ENCODE peak calls at places on chromosomes 12 and 14, in seven cellular contexts. F is COR-L47; A is mesenchymal stem cell; G is activated CD4-positive, alpha-beta T cell treated with anti-CD3 and anti-CD28 coated beads, Interleukin-2, amount 10 ng/mL, durations not matched to agents 7 days and 5 days; E is activated T-cell treated with anti-CD3 and anti-CD28 coated beads, Interleukin-2, amount 50 U/mL, for 72 hours; M is suprapubic skin; T is mucosa of descending colon. K is an unnamed sample.

GRCh38 chr12:123983822-123984485 is 10.9 kb downstream of the ZNF664 start:
- DNase-seq in F (peak), A (peak), G (peak), E (peak), M (no peak), T (no peak), K (peak)

GRCh38 chr12:51536159-51536558 is 54.9 kb upstream of the SCN8A start:
- DNase-seq in F (no peak), A (peak), G (no peak), E (no peak), M (no peak), T (no peak), K (peak)

GRCh38 chr14:81055971-81056370 is 100.5 kb downstream of the TSHR start:
- DNase-seq in F (no peak), A (no peak), G (no peak), E (no peak), M (no peak), T (no peak), K (no peak)

GRCh38 chr12:78951746-78952532 is 87.4 kb downstream of the SYT1 start:
- DNase-seq in F (peak), A (peak), G (no peak), E (no peak), M (no peak), T (no peak), K (no peak)

GRCh38 chr12:47276253-47277070 is 196.7 kb upstream of the AMIGO2 start:
- DNase-seq in F (peak), A (peak), G (peak), E (peak), M (no peak), T (no peak), K (no peak)

GRCh38 chr14:74324945-74325361 is 22.2 kb upstream of the ABCD4 start:
- DNase-seq in F (peak), A (peak), G (no peak), E (no peak), M (no peak), T (no peak), K (peak)

GRCh38 chr14:104303705-104304425 is 165.5 kb downstream of the KIF26A start:
- DNase-seq in F (no peak), A (no peak), G (no peak), E (no peak), M (no peak), T (peak), K (no peak)

GRCh38 chr14:85088231-85088630 is 441.7 kb upstream of the FLRT2 start:
- DNase-seq in F (no peak), A (peak), G (no peak), E (no peak), M (no peak), T (no peak), K (no peak)

GRCh38 chr12:39230086-39230485 is 212.8 kb downstream of the KIF21A start:
- DNase-seq in F (no peak), A (peak), G (no peak), E (no peak), M (no peak), T (no peak), K (no peak)

GRCh38 chr14:42687421-42687820 is 1080.7 kb downstream of the LRFN5 start:
- DNase-seq in F (no peak), A (no peak), G (no peak), E (no peak), M (no peak), T (no peak), K (no peak)

GRCh38 chr12:52394836-52395405 is 9.5 kb upstream of the KRT84 start:
- DNase-seq in F (no peak), A (no peak), G (no peak), E (no peak), M (no peak), T (no peak), K (no peak)

GRCh38 chr14:95885866-95886265 is 9.2 kb downstream of the TUNAR start:
- DNase-seq in F (no peak), A (no peak), G (no peak), E (no peak), M (no peak), T (no peak), K (no peak)

GRCh38 chr12:124395284-124395752 is 100.4 kb downstream of the RFLNA start:
- DNase-seq in F (peak), A (peak), G (no peak), E (no peak), M (no peak), T (no peak), K (no peak)

GRCh38 chr14:80388980-80389711 is 177.8 kb upstream of the DIO2 start:
- DNase-seq in F (no peak), A (peak), G (no peak), E (no peak), M (no peak), T (no peak), K (no peak)

GRCh38 chr12:15526033-15526432 is 203.7 kb downstream of the PTPRO start:
- DNase-seq in F (no peak), A (no peak), G (no peak), E (no peak), M (no peak), T (no peak), K (peak)

GRCh38 chr12:38151991-38152700 is 164.4 kb upstream of the ALG10B start:
- DNase-seq in F (no peak), A (no peak), G (no peak), E (no peak), M (no peak), T (no peak), K (no peak)